ENCODE peak calls at places on chromosomes 4 and X, in seven cellular contexts. A is HFF-Myc, K is NCI-H510A, G is HS-5, F is iris pigment epithelial cell, B is foreskin fibroblast, C is frontal cortex. X is an unnamed sample.

GRCh38 chr4:127224556-127224955 is 408.2 kb upstream of the INTU start:
- DNase-seq in B (no peak), A (no peak), F (no peak), G (no peak), K (no peak), C (no peak), X (no peak)

GRCh38 chr4:114879916-114880315 is 233.5 kb downstream of the NDST4 start:
- DNase-seq in K (no peak), B (no peak), C (no peak), F (no peak), A (no peak), G (no peak), X (no peak)

GRCh38 chr4:48879561-48880442 is 26.8 kb downstream of the OCIAD2 start:
- DNase-seq in A (no peak), K (no peak), C (no peak), G (no peak), B (no peak), F (no peak), X (no peak)

GRCh38 chrX:34300871-34301270 is 168.8 kb upstream of the FAM47A start:
- DNase-seq in C (no peak), B (peak), F (peak), K (no peak), A (peak), G (peak), X (no peak)

GRCh38 chr4:113604955-113605354 is 156.6 kb downstream of the CAMK2D start:
- DNase-seq in K (no peak), G (no peak), C (no peak), A (no peak), B (peak), F (peak), X (no peak)

GRCh38 chr4:7066493-7066892 is 1.4 kb downstream of the GRPEL1 start:
- DNase-seq in K (no peak), G (no peak), F (no peak), C (no peak), B (no peak), A (no peak), X (no peak)

GRCh38 chr4:46993075-46994006 is at the start of gene GABRA4:
- DNase-seq in G (no peak), K (no peak), C (no peak), B (peak), A (no peak), F (no peak), X (no peak)

GRCh38 chr4:136812100-136812880 is 720.0 kb downstream of the PCDH18 start:
- DNase-seq in F (no peak), G (no peak), B (no peak), K (no peak), C (no peak), A (no peak), X (no peak)

GRCh38 chr4:80173841-80174240 is 23.5 kb upstream of the PRDM8 start:
- DNase-seq in G (no peak), B (peak), F (peak), A (no peak), C (no peak), K (no peak), X (no peak)

GRCh38 chrX:25012793-25013592 is 2.8 kb downstream of the ARX start:
- DNase-seq in G (no peak), C (no peak), B (no peak), K (no peak), F (no peak), A (no peak), X (no peak)

GRCh38 chrX:39859991-39860861 is 237.5 kb downstream of the BCOR start:
- DNase-seq in B (peak), A (peak), K (no peak), G (no peak), C (no peak), F (peak), X (no peak)

GRCh38 chr4:78829296-78829695 is 53.1 kb downstream of the BMP2K start:
- DNase-seq in B (peak), F (peak), K (no peak), A (no peak), C (no peak), G (no peak), X (peak)

GRCh38 chr4:41384992-41385391 is 128.3 kb downstream of the UCHL1 start:
- DNase-seq in A (no peak), F (no peak), C (no peak), B (peak), G (no peak), K (no peak), X (no peak)

GRCh38 chrX:20056704-20057103 is 60.0 kb downstream of the MAP7D2 start:
- DNase-seq in A (no peak), K (no peak), G (no peak), C (no peak), B (no peak), F (peak), X (no peak)

GRCh38 chrX:154036513-154036912 is 16.8 kb upstream of the IRAK1 start:
- DNase-seq in G (no peak), F (no peak), B (no peak), C (no peak), K (no peak), A (no peak), X (no peak)

GRCh38 chr4:26238426-26238781 is 82.4 kb upstream of the RBPJ start:
- DNase-seq in B (peak), F (no peak), C (no peak), K (no peak), A (no peak), G (no peak), X (no peak)

GRCh38 chrX:20231598-20231997 is 35.1 kb downstream of the RPS6KA3 start:
- DNase-seq in F (no peak), B (no peak), C (no peak), G (no peak), K (no peak), A (no peak), X (peak)

GRCh38 chr4:52483186-52483585 is 175.9 kb downstream of the USP46 start:
- DNase-seq in B (no peak), K (no peak), G (no peak), C (no peak), A (no peak), F (no peak), X (no peak)

GRCh38 chr4:87977521-87978278 is 2.2 kb downstream of the SPP1 start:
- DNase-seq in A (no peak), C (no peak), B (no peak), K (no peak), F (no peak), G (no peak), X (no peak)

GRCh38 chrX:10615931-10616780 is 4.2 kb downstream of the MID1 start:
- DNase-seq in A (no peak), B (peak), G (no peak), F (peak), K (peak), C (peak), X (no peak)

GRCh38 chrX:115690554-115691216 is 129.7 kb downstream of the PLS3 start:
- DNase-seq in B (peak), A (peak), C (peak), K (peak), G (peak), F (peak), X (no peak)

GRCh38 chr4:8435656-8436121 is 4.8 kb downstream of the ACOX3 start:
- DNase-seq in B (no peak), G (no peak), K (no peak), F (peak), C (no peak), A (no peak), X (no peak)

GRCh38 chr4:41757521-41758156 is 9.1 kb upstream of the PHOX2B start:
- DNase-seq in G (no peak), C (no peak), B (no peak), F (no peak), K (no peak), A (no peak), X (no peak)

GRCh38 chrX:80139564-80139963 is 125.0 kb downstream of the TBX22 start:
- DNase-seq in A (no peak), K (no peak), C (no peak), G (no peak), F (no peak), B (no peak), X (no peak)

GRCh38 chr4:32172086-32172485 is 1451.9 kb downstream of the PCDH7 start:
- DNase-seq in C (no peak), G (no peak), K (no peak), A (no peak), F (no peak), B (peak), X (no peak)

GRCh38 chr4:67892905-67893304 is 9.1 kb upstream of the TMPRSS11D start:
- DNase-seq in F (no peak), B (peak), C (no peak), A (no peak), K (no peak), G (no peak), X (no peak)

GRCh38 chrX:149521438-149521837 is 16.3 kb upstream of the IDS start:
- DNase-seq in A (no peak), G (no peak), F (no peak), C (no peak), B (no peak), K (no peak), X (no peak)

GRCh38 chr4:153281476-153281875 is 63.0 kb upstream of the MND1 start:
- DNase-seq in A (no peak), G (no peak), F (no peak), B (no peak), C (no peak), K (no peak), X (no peak)

GRCh38 chr4:53196872-53197759 is 168.7 kb downstream of the SCFD2 start:
- DNase-seq in A (peak), K (peak), G (peak), B (peak), F (peak), C (peak), X (peak)

GRCh38 chrX:154002215-154002719 is 17.4 kb downstream of the IRAK1 start:
- DNase-seq in F (peak), K (no peak), G (no peak), B (peak), C (no peak), A (no peak), X (no peak)

GRCh38 chrX:13080128-13080795 is 35.8 kb upstream of the FAM9C start:
- DNase-seq in A (no peak), G (no peak), B (no peak), C (no peak), K (no peak), F (no peak), X (no peak)

GRCh38 chr4:10619220-10619619 is 65.3 kb downstream of the CLNK start:
- DNase-seq in F (peak), A (peak), B (peak), K (peak), C (no peak), G (no peak), X (no peak)

GRCh38 chr4:1199556-1200331 is 27.4 kb upstream of the SPON2 start:
- DNase-seq in G (no peak), B (no peak), K (no peak), C (no peak), F (no peak), A (no peak), X (no peak)

GRCh38 chr4:821631-822030 is 4.3 kb downstream of the CPLX1 start:
- DNase-seq in B (no peak), K (no peak), C (no peak), G (no peak), A (no peak), F (no peak), X (no peak)

GRCh38 chr4:179836179-179837075 is 2394.2 kb upstream of the AGA start:
- DNase-seq in C (no peak), F (no peak), A (no peak), K (no peak), B (no peak), G (no peak), X (no peak)

GRCh38 chr4:187999406-187999932 is 3.9 kb downstream of the ZFP42 start:
- DNase-seq in B (no peak), G (no peak), K (no peak), C (no peak), F (peak), A (no peak), X (no peak)